ENCODE peak calls at places on chromosomes 12 and 14, in ten cellular contexts. K is aorta; Y is H4; E is stimulated activated CD4-positive, alpha-beta T cell treated with anti-CD3 and anti-CD28 coated beads, TNF-alpha, amount 100 ng/mL, for 48 hours; C is stimulated activated CD8-positive, alpha-beta memory T cell treated with anti-CD3 and anti-CD28 coated beads, Interleukin-2, amount 100 ng/mL, for 1 hour; J is frontal cortex; V is NCI-H69; S is ELF-1; B is neuronal stem cell; N is transverse colon. O is an unnamed sample.

GRCh38 chr12:52415870-52416750 is 10.0 kb upstream of the KRT82 start:
- DNase-seq in C (no peak), E (no peak), Y (peak; percentile 57), K (no peak), N (peak; percentile 26), B (no peak), V (no peak), S (no peak), J (peak; percentile 34), O (no peak)

GRCh38 chr14:101109347-101109638 is 205.8 kb upstream of the RTL1 start:
- DNase-seq in Y (no peak), K (peak; percentile 61), V (no peak), E (no peak), J (no peak), C (no peak), S (no peak), B (no peak), N (no peak), O (no peak)

GRCh38 chr14:102316048-102316745 is 3.3 kb upstream of the ZNF839 start:
- DNase-seq in E (no peak), K (peak; percentile 71), J (no peak), V (peak; percentile 79), N (peak; percentile 39), B (no peak), S (peak; percentile 23), C (no peak), Y (peak; percentile 52), O (no peak)

GRCh38 chr12:78585132-78585531 is 279.4 kb upstream of the SYT1 start:
- DNase-seq in B (no peak), V (no peak), N (no peak), Y (no peak), J (no peak), C (no peak), E (no peak), S (no peak), K (no peak), O (no peak)

GRCh38 chr14:76770521-76771431 is 9.5 kb downstream of the VASH1 start:
- DNase-seq in K (peak; percentile 64), S (peak; percentile 63), C (no peak), J (no peak), E (no peak), V (no peak), B (no peak), Y (no peak), N (no peak), O (peak; percentile 69)

GRCh38 chr14:21229821-21230220 is 39.4 kb downstream of the HNRNPC start:
- DNase-seq in B (no peak), J (no peak), C (no peak), S (no peak), Y (no peak), E (no peak), K (no peak), N (no peak), V (no peak), O (no peak)

GRCh38 chr14:75539562-75540478 is 17.6 kb downstream of the BATF start:
- DNase-seq in K (no peak), C (no peak), J (no peak), B (no peak), S (no peak), Y (no peak), E (no peak), V (no peak), N (no peak), O (no peak)

GRCh38 chr12:116263431-116263830 is 14.1 kb downstream of the MED13L start:
- DNase-seq in Y (no peak), N (no peak), E (no peak), V (peak; percentile 39), B (no peak), S (no peak), K (no peak), C (no peak), J (no peak), O (no peak)

GRCh38 chr14:50399251-50400032 is 2.8 kb upstream of the CDKL1 start:
- DNase-seq in N (peak; percentile 80), Y (peak; percentile 56), V (peak; percentile 79), B (no peak), J (no peak), S (no peak), K (no peak), E (no peak), C (no peak), O (no peak)

GRCh38 chr14:68384335-68384734 is 408.5 kb downstream of the ZFP36L1 start:
- DNase-seq in S (no peak), N (peak; percentile 37), Y (peak; percentile 24), J (no peak), E (no peak), C (no peak), B (no peak), K (no peak), V (peak; percentile 73), O (no peak)

GRCh38 chr14:85752179-85752578 is 222.2 kb downstream of the FLRT2 start:
- DNase-seq in E (no peak), K (no peak), Y (no peak), V (no peak), J (no peak), S (no peak), B (no peak), C (no peak), N (no peak), O (no peak)

GRCh38 chr14:67551940-67552339 is 18.9 kb downstream of the PLEKHH1 start:
- DNase-seq in E (no peak), Y (no peak), V (no peak), N (no peak), J (no peak), K (no peak), C (no peak), B (no peak), S (no peak), O (no peak)

GRCh38 chr12:83818888-83819287 is 1093.7 kb downstream of the SLC6A15 start:
- DNase-seq in S (no peak), E (no peak), J (no peak), Y (no peak), K (no peak), N (no peak), B (no peak), C (no peak), V (peak; percentile 58), O (no peak)

GRCh38 chr14:61876362-61877049 is 114.3 kb downstream of the SNAPC1 start:
- DNase-seq in S (no peak), V (peak; percentile 94), C (no peak), K (no peak), E (no peak), J (no peak), B (no peak), N (no peak), Y (no peak), O (no peak)

GRCh38 chr14:63713765-63714164 is 14.1 kb downstream of the SGPP1 start:
- DNase-seq in S (no peak), C (no peak), N (no peak), J (no peak), Y (peak; percentile 38), E (no peak), B (no peak), V (no peak), K (no peak), O (no peak)

GRCh38 chr14:42806909-42807315 is 1200.2 kb downstream of the LRFN5 start:
- DNase-seq in K (no peak), J (no peak), S (no peak), Y (peak; percentile 95), C (no peak), E (no peak), B (no peak), N (no peak), V (no peak), O (no peak)

O was measured in coronary artery.